ENCODE peak calls at places on chromosome X, in five cellular contexts. B, T, X, Q and C are unnamed samples. For H3K4me1, the result is how much of the 10 kb centered on the place peaks cover.

GRCh38 chrX:118928126-118928525 is 46.3 kb upstream of the LONRF3 start:
- DNase-seq in B (peak), T (no peak), Q (no peak), X (no peak), C (no peak)

GRCh38 chrX:35919536-35920309 is at the start of gene CFAP47:
- DNase-seq in T (peak), Q (no peak), X (no peak), B (peak), C (no peak)

GRCh38 chrX:67692246-67692645 is 148.4 kb downstream of the AR start:
- DNase-seq in Q (no peak), T (no peak), X (no peak), B (no peak), C (no peak)

GRCh38 chrX:134173541-134174272 is 63.3 kb upstream of the CCDC160 start:
- DNase-seq in Q (no peak), T (no peak), B (no peak), X (no peak), C (peak)

GRCh38 chrX:153379508-153379907 is 21.6 kb downstream of the PNMA6E start:
- DNase-seq in T (no peak), B (no peak), X (no peak), Q (no peak), C (no peak)

GRCh38 chrX:44308869-44309268 is 34.6 kb downstream of the EFHC2 start:
- DNase-seq in T (no peak), B (no peak), X (no peak), Q (no peak), C (no peak)

GRCh38 chrX:30533261-30533660 is 44.3 kb downstream of the TASL start:
- DNase-seq in Q (no peak), T (no peak), X (no peak), B (peak), C (no peak)

GRCh38 chrX:119455264-119455663 is 13.0 kb upstream of the SLC25A5 start:
- DNase-seq in Q (no peak), B (peak), X (peak), T (no peak), C (no peak)

GRCh38 chrX:15356444-15356843 is 21.1 kb upstream of the PIGA start:
- DNase-seq in T (no peak), B (no peak), Q (no peak), X (no peak), C (peak)

GRCh38 chrX:63747331-63747730 is 37.7 kb downstream of the ARHGEF9 start:
- DNase-seq in T (no peak), B (no peak), Q (no peak), X (peak), C (no peak)

GRCh38 chrX:68826113-68826980 is 2.5 kb upstream of the EFNB1 start:
- DNase-seq in X (no peak), B (no peak), Q (no peak), T (no peak), C (no peak)

GRCh38 chrX:71917621-71918341 is 7.1 kb downstream of the NHSL2 start:
- DNase-seq in X (no peak), T (no peak), B (peak), Q (no peak), C (no peak)

GRCh38 chrX:40952855-40953254 is 132.4 kb upstream of the USP9X start:
- DNase-seq in X (no peak), B (peak), Q (no peak), T (no peak), C (no peak)

GRCh38 chrX:18898517-18898916 is 85.4 kb downstream of the PHKA2 start:
- DNase-seq in X (no peak), T (no peak), Q (no peak), B (no peak), C (no peak)

GRCh38 chrX:153334654-153335295 is 822 bp downstream of the ZNF275 start:
- DNase-seq in B (no peak), T (no peak), X (no peak), Q (no peak), C (peak)

GRCh38 chrX:6257025-6257424 is 28.4 kb upstream of the NLGN4X start:
- DNase-seq in X (no peak), T (no peak), Q (no peak), B (no peak), C (no peak)

GRCh38 chrX:41716217-41716616 is 7.8 kb upstream of the GPR82 start:
- DNase-seq in X (no peak), B (no peak), Q (no peak), T (no peak), C (no peak)

GRCh38 chrX:80285131-80285773 is 135.0 kb upstream of the TENT5D start:
- DNase-seq in B (peak), Q (no peak), T (peak), X (no peak), C (peak)

GRCh38 chrX:11499076-11500044 is 166.4 kb downstream of the ARHGAP6 start:
- DNase-seq in B (peak), T (no peak), Q (no peak), X (no peak), C (no peak)

GRCh38 chrX:150958177-150958576 is 25.0 kb upstream of the HMGB3 start:
- DNase-seq in Q (no peak), T (no peak), X (no peak), B (no peak), C (no peak)

GRCh38 chrX:31228909-31229308 is 157.1 kb upstream of the FTHL17 start:
- DNase-seq in Q (no peak), B (no peak), X (no peak), T (no peak), C (no peak)

GRCh38 chrX:110442631-110443030 is 84.0 kb downstream of the RTL9 start:
- DNase-seq in X (no peak), Q (no peak), T (peak), B (peak), C (peak)

GRCh38 chrX:72102760-72103159 is 29.0 kb downstream of the RTL5 start:
- DNase-seq in T (no peak), X (no peak), B (no peak), Q (no peak), C (no peak)

GRCh38 chrX:10040961-10041360 is 73.8 kb downstream of the CLDN34 start:
- DNase-seq in Q (no peak), X (no peak), B (no peak), T (no peak), C (no peak)

GRCh38 chrX:143298663-143299241 is 218.5 kb downstream of the SPANXN3 start:
- DNase-seq in Q (no peak), B (no peak), T (no peak), X (no peak), C (no peak)

GRCh38 chrX:114344756-114345155 is 239.1 kb upstream of the HTR2C start:
- DNase-seq in T (peak), X (peak), Q (peak), B (peak), C (peak)

GRCh38 chrX:46268429-46268828 is 276.8 kb downstream of the ZNF674 start:
- DNase-seq in Q (peak), B (peak), X (peak), T (no peak), C (no peak)

GRCh38 chrX:13093489-13094140 is 49.2 kb upstream of the FAM9C start:
- DNase-seq in T (no peak), Q (no peak), B (no peak), X (no peak), C (no peak)

GRCh38 chrX:13091111-13091765 is 46.8 kb upstream of the FAM9C start:
- DNase-seq in B (no peak), X (no peak), T (no peak), Q (no peak), C (no peak)

GRCh38 chrX:13092455-13092941 is 48.1 kb upstream of the FAM9C start:
- DNase-seq in T (no peak), B (no peak), Q (no peak), X (no peak), C (no peak)

GRCh38 chrX:13094374-13094773 is 50.0 kb upstream of the FAM9C start:
- DNase-seq in Q (no peak), T (no peak), B (no peak), X (no peak), C (no peak)

GRCh38 chrX:13094780-13095425 is 50.5 kb upstream of the FAM9C start:
- DNase-seq in B (no peak), Q (no peak), X (no peak), T (no peak), C (no peak)
- H3K4me1 ChIP-seq in B (under half), Q (under half), X (under half), T (under half), C (under half)

GRCh38 chrX:130086414-130087207 is 23.7 kb downstream of the ELF4 start:
- DNase-seq in T (no peak), B (no peak), Q (no peak), X (no peak), C (peak)
- H3K9ac ChIP-seq in T (peak), B (no peak), Q (no peak), X (no peak), C (peak)

DNA sequence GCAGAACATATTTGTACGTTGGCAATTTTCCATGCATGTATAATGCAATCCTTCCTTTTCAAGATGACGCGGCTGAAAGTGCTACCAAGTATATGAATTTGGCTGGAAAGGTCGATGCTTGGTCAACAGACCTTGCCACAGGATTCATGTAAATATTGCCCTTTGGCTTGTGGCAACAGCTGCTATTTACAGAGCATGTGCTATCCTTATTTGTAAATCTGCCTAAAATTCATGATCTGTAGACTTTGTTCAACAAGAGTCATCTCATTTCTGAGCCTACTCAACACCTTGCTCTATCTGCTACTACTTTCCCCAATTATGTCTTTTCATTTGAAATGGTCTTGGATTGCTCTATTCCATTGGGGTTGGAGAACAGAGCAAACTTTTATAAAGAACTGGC is 1.9 kb upstream of the SMARCA1 start:
- DNase-seq in B (peak), T (no peak), Q (no peak), X (no peak), C (no peak)
- H3K4me1 ChIP-seq in B (under half), T (under half), Q (under half), X (under half), C (under half)

DNA sequence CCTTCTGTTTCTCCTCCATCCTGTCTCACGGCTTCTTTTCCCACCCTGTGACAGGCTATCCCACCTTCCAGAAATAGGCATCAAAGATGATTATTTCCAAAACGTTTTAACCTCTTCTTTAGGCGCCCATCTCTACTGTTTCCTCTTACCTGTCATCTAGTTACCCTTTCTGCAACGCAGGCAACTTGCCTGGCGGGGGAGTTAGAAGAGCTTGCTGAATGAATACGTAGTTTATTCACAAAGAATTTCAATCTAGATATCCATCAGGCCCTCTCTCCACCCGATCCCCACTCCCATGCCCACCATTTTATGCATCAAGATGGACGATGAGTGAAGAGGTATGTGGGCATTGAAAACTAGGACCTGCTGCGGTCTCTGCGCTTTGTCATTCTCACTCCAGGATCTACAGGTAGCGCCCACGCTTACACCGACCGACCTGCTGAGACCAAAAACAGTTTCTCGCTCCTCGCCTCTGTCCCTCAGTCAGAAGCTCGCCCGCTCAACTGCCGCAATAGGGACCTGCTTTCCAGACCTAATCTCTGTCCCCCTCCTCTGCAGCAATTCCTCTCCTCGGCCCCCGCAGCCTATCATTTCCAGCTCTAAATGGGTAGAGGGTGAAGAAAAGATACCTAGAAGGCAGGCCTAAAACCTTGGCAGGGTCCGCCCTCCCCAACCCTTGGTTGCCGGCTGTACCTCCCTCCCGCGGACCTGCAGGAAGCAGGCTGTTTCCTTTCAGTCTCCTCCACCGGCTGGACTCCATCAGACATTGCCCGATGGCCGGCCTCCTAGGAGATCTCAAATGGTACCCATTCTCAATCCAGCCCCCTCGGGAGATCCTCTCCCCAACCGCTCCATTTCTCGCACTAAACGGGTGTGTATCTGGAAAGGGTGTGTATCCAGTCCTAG is 624 bp downstream of the BEX5 start:
- DNase-seq in B (no peak), X (no peak), Q (no peak), T (no peak), C (peak)
- H3K9ac ChIP-seq in B (no peak), X (no peak), Q (no peak), T (peak), C (peak)

GRCh38 chrX:136691028-136691809 is 43.3 kb downstream of the CD40LG start:
- DNase-seq in T (no peak), Q (no peak), B (peak), X (no peak), C (peak)
- H3K4me1 ChIP-seq in T (under half), Q (under half), B (under half), X (under half), C (under half)

DNA sequence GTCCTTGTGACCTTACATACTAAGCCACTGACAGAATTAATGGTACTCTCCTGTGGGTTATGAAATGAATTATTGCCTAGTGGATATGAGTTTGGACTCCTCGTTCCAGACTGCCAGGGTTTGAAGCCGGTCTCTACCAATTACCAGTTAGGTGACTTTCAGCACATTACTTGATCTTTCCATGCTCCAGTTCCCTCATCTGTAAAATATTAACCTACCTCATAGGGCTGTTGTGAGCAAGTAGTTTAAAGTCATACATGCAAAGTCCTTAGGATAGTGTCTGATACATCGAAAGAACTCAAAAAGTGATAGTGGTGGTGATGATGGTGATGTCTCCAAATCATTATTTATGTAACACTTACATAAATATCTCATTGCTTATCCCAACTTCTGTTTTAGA is 373.5 kb upstream of the ARX start:
- DNase-seq in B (no peak), Q (no peak), T (no peak), X (no peak), C (no peak)
- H3K9ac ChIP-seq in B (no peak), Q (no peak), T (no peak), X (no peak), C (no peak)

DNA sequence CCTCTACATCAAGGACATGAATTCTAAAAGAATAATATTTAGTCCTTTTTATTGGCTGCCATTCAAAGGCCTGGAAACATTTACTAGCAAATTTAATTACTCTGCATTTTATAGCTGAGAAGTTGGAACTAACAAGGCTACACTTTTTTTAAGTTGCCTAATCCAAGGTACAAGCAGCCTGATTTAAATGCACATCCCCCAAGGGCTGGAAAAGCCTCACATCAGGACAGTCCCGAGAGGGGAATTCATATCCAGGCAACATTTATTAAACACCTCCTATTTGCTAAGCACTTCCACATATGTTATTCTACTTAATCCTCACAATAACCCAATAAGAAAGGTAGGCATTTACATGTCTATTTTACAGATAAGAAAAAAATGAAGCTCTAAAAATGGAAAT is 81.5 kb downstream of the HS6ST2 start:
- DNase-seq in T (no peak), Q (no peak), B (no peak), X (no peak), C (no peak)
- H3K4me1 ChIP-seq in T (under half), Q (under half), B (under half), X (under half), C (under half)

GRCh38 chrX:112642349-112642748 is 37.4 kb downstream of the LHFPL1 start:
- DNase-seq in T (peak), B (peak), X (no peak), Q (peak), C (peak)
- H3K9ac ChIP-seq in T (no peak), B (no peak), X (no peak), Q (no peak), C (no peak)

GRCh38 chrX:53048169-53049126 is at the start of gene GPR173:
- DNase-seq in X (no peak), T (no peak), Q (no peak), B (peak), C (no peak)

GRCh38 chrX:53050841-53051240 is 2.3 kb downstream of the GPR173 start:
- DNase-seq in B (no peak), T (no peak), Q (no peak), X (no peak), C (no peak)

GRCh38 chrX:53045002-53045401 is 3.6 kb upstream of the GPR173 start:
- DNase-seq in X (no peak), B (no peak), T (no peak), Q (no peak), C (no peak)

GRCh38 chrX:53047228-53047627 is 1.4 kb upstream of the GPR173 start:
- DNase-seq in T (no peak), B (peak), Q (no peak), X (no peak), C (no peak)

GRCh38 chrX:53049127-53049517 is 533 bp downstream of the GPR173 start:
- DNase-seq in B (no peak), X (no peak), T (no peak), Q (no peak), C (no peak)
- H3K4me1 ChIP-seq in B (under half), X (under half), T (under half), Q (under half), C (under half)

GRCh38 chrX:50711907-50712306 is 102.1 kb downstream of the SHROOM4 start:
- DNase-seq in Q (no peak), X (no peak), B (no peak), T (no peak), C (no peak)
- H3K9ac ChIP-seq in Q (no peak), X (no peak), B (no peak), T (no peak), C (no peak)